ENCODE peak calls at places on chromosomes 11 and 22, in five cellular contexts. F is coronary artery, L is kidney epithelial cell, U is AG04449, C is brain microvascular endothelial cell. R is an unnamed sample.

GRCh38 chr11:116431842-116432241 is 340.9 kb downstream of the BUD13 start:
- DNase-seq in F (no peak), L (no peak), U (no peak), C (no peak), R (no peak)

GRCh38 chr11:75277211-75277805 is 36.7 kb downstream of the TPBGL start:
- DNase-seq in F (no peak), L (no peak), U (no peak), C (no peak), R (no peak)

GRCh38 chr11:44842219-44842618 is 108.5 kb downstream of the TP53I11 start:
- DNase-seq in F (no peak), L (peak; percentile 75), U (peak; percentile 89), C (peak; percentile 78), R (peak; percentile 62)

GRCh38 chr11:9030601-9031000 is 26.8 kb upstream of the NRIP3 start:
- DNase-seq in F (peak; percentile 68), L (no peak), U (no peak), C (no peak), R (no peak)

GRCh38 chr11:12218909-12219308 is 108.5 kb downstream of the MICAL2 start:
- DNase-seq in F (no peak), L (no peak), U (no peak), C (no peak), R (no peak)

GRCh38 chr11:27600656-27601055 is 94.1 kb upstream of the LIN7C start:
- DNase-seq in F (no peak), L (no peak), U (no peak), C (no peak), R (no peak)

GRCh38 chr11:111450480-111451320 is 61.5 kb downstream of the BTG4 start:
- DNase-seq in F (peak; percentile 19), L (no peak), U (no peak), C (no peak), R (no peak)

GRCh38 chr11:16179668-16180067 is 176.7 kb downstream of the SOX6 start:
- DNase-seq in F (no peak), L (no peak), U (peak; percentile 56), C (no peak), R (no peak)

GRCh38 chr11:65310756-65311155 is 3.9 kb upstream of the CDC42EP2 start:
- DNase-seq in F (no peak), L (no peak), U (no peak), C (no peak), R (no peak)

GRCh38 chr11:122085712-122086111 is 30.3 kb downstream of the BLID start:
- DNase-seq in F (no peak), L (no peak), U (no peak), C (no peak), R (no peak)

GRCh38 chr22:28410050-28410816 is 269.4 kb downstream of the TTC28 start:
- DNase-seq in F (no peak), L (no peak), U (no peak), C (peak; percentile 7), R (peak; percentile 38)

GRCh38 chr11:109884501-109884900 is 208.7 kb upstream of the ZC3H12C start:
- DNase-seq in F (no peak), L (no peak), U (no peak), C (no peak), R (no peak)

GRCh38 chr11:119415517-119415916 is 7.5 kb downstream of the THY1 start:
- DNase-seq in F (no peak), L (no peak), U (no peak), C (no peak), R (no peak)

GRCh38 chr22:29998627-29999026 is 81.6 kb upstream of the HORMAD2 start:
- DNase-seq in F (no peak), L (no peak), U (no peak), C (no peak), R (no peak)

GRCh38 chr11:1221848-1222311 is 986 bp upstream of the MUC5B start:
- DNase-seq in F (no peak), L (no peak), U (no peak), C (no peak), R (no peak)

GRCh38 chr11:3786781-3787428 is 10.4 kb downstream of the NUP98 start:
- DNase-seq in F (no peak), L (no peak), U (no peak), C (no peak), R (peak; percentile 26)

GRCh38 chr22:36413022-36413770 is 25.4 kb upstream of the MYH9 start:
- DNase-seq in F (no peak), L (no peak), U (no peak), C (no peak), R (no peak)

GRCh38 chr11:56764976-56765375 is 16.5 kb upstream of the OR9G4 start:
- DNase-seq in F (no peak), L (no peak), U (no peak), C (no peak), R (no peak)

GRCh38 chr11:47233989-47234668 is 14.5 kb downstream of the ACP2 start:
- DNase-seq in F (no peak), L (no peak), U (no peak), C (peak; percentile 81), R (no peak)

GRCh38 chr11:6402561-6402981 is 12.3 kb downstream of the SMPD1 start:
- DNase-seq in F (no peak), L (no peak), U (no peak), C (no peak), R (no peak)

GRCh38 chr11:57249384-57250319 is 12.6 kb upstream of the APLNR start:
- DNase-seq in F (no peak), L (no peak), U (no peak), C (peak; percentile 71), R (peak; percentile 29)

GRCh38 chr11:88281317-88281712 is 56.2 kb downstream of the CTSC start:
- DNase-seq in F (no peak), L (no peak), U (no peak), C (no peak), R (no peak)

GRCh38 chr11:47377571-47378010 is 756 bp downstream of the SPI1 start:
- DNase-seq in F (no peak), L (no peak), U (no peak), C (no peak), R (no peak)

GRCh38 chr11:94376841-94377240 is 24.4 kb downstream of the GPR83 start:
- DNase-seq in F (no peak), L (no peak), U (no peak), C (no peak), R (no peak)

GRCh38 chr11:131279685-131280084 is 90.7 kb upstream of the NTM start:
- DNase-seq in F (no peak), L (no peak), U (no peak), C (no peak), R (no peak)

GRCh38 chr11:128694618-128695481 is 978 bp downstream of the FLI1 start:
- DNase-seq in F (no peak), L (no peak), U (no peak), C (no peak), R (no peak)

GRCh38 chr11:128696930-128697329 is 3.1 kb downstream of the FLI1 start:
- DNase-seq in F (no peak), L (no peak), U (no peak), C (no peak), R (no peak)

GRCh38 chr11:128701086-128701485 is 7.2 kb downstream of the FLI1 start:
- DNase-seq in F (no peak), L (no peak), U (no peak), C (no peak), R (no peak)

GRCh38 chr11:128695539-128696221 is 1.8 kb downstream of the FLI1 start:
- DNase-seq in F (no peak), L (no peak), U (no peak), C (no peak), R (no peak)

DNA sequence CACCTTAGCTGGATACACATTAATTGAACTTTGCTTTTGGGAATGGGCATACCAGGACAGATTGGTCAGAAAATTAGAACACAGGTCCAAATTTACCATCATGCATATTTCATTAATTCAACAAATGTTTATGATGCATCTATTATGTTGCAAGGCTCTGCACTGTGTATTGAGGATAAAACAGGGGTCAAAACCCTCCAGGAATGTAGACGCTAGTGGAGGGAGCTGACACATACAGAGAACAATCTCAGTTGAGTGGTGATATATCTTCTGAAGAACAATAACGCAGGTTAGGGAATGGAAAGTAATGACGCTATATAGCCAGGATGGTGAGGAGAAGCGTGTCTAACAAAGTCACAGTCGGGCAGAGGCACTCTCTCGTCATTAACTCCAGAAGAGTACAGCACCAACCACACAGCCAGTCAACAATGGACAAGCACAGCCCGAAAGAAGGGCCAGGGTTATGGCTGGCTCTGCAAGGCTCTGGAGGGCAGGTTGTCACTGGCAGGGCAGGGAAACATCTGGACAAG is 3.8 kb downstream of the FLI1 start:
- DNase-seq in F (no peak), L (no peak), U (no peak), C (no peak), R (no peak)
- H3K4me3 ChIP-seq in F (peak overlapping the region; percentile 90), L (no peak overlapping the region), U (no peak overlapping the region), C (no peak overlapping the region), R (no peak overlapping the region)

DNA sequence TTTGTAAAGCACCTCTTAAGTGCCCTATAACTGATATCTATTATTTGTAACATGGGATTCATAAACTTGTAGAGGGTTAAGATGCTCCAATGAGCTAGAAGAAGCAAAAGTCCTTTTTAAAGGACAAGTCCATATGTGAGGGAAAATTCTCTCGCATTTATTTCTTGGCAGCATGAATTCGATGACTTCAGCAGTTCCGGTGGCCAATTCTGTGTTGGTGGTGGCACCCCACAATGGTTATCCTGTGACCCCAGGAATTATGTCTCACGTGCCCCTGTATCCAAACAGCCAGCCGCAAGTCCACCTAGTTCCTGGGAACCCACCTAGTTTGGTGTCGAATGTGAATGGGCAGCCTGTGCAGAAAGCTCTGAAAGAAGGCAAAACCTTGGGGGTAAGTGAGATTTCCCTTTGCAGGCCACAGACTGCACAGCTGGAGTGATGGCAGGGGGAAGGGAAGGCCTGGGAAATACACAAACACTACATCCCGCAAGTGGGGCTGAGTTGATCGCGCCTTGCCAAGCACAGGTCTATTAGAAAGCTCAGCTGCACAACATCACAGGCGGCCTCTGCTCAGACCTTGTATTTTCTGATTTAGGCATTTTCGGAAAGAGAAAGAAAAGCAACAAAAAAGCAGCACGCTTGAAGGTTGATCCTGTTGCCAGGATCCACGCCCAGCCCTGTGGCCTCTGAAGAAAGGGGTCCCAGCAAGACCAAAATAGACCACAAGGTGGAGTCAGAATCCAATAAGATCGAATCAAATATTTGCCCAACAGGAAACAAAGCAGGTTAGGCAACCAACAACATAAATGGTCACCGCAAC is 1.5 kb downstream of the MS4A8 start:
- DNase-seq in F (no peak), L (no peak), U (no peak), C (no peak), R (no peak)
- TF ChIP-seq CTCF in F (no peak), L (no peak), U (no peak), C (peak; percentile 49), R (peak; percentile 40)

DNA sequence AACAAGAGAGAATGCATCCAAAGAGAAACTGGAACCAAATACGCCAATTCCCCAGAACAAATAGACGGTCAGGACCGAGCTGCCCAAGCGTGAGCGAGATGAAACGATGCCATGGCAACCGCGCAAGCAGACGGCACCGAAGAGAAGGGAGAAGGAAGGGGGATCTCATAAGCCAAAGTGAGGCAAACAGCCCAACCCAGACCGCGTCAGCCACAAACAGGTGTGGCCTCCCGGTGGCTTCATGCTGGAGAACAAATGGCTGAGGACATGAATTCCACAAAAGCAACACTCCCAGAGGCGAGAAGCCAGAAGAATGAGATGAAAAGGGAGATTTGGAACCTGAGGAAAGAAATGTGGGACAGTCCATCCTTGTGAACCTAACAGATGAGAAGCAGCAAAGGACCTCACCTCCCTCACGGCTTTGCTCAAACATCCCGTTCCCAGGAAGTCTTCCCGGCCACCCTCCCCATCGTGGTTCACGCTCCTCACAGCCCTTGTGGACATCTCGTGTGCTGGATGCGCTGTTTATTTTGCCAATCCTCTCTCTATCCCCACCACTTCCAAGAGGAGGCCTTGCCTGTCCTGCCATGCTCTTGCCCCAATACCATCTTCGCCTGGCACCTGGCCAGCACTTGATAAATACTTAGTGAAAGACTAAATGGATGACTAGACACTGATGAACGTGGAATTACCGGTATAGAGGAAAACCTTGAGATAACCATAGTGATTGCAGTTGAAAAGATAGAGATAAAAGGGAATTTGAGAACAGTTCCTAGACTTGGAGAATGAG is 89.2 kb upstream of the RTL6 start:
- DNase-seq in F (peak; percentile 46), L (peak; percentile 49), U (no peak), C (no peak), R (peak; percentile 32)
- H3K4me3 ChIP-seq in F (no peak overlapping the region), L (no peak overlapping the region), U (no peak overlapping the region), C (no peak overlapping the region), R (no peak overlapping the region)

GRCh38 chr11:59106363-59107336 is at the start of gene FAM111B:
- DNase-seq in F (peak; percentile 82), L (peak; percentile 73), U (peak; percentile 47), C (peak; percentile 95), R (peak; percentile 74)
- TF ChIP-seq CTCF in F (no peak), L (no peak), U (peak; percentile 23), C (peak; percentile 24), R (peak; percentile 17)